ENCODE peak calls at places on chromosomes 12 and 14, in six cellular contexts. O is left ventricle myocardium superior, V is T-helper 9 cell, J is endothelial cell of umbilical vein, B is tibial artery, F is GOT3. M is an unnamed sample.

GRCh38 chr12:104859144-104859543 is 98.9 kb downstream of the SLC41A2 start:
- DNase-seq in O (no peak), V (no peak), J (no peak), F (no peak), B (no peak), M (no peak)

GRCh38 chr14:60161176-60162107 is 3.8 kb downstream of the DHRS7 start:
- DNase-seq in B (no peak), V (no peak), J (no peak), O (no peak), F (no peak), M (peak)

GRCh38 chr12:26292596-26292995 is 97.2 kb downstream of the SSPN start:
- DNase-seq in B (no peak), F (no peak), J (no peak), O (no peak), V (no peak), M (no peak)

GRCh38 chr12:104352106-104352713 is 48.7 kb downstream of the EID3 start:
- DNase-seq in V (no peak), J (no peak), O (no peak), F (no peak), B (no peak), M (no peak)

GRCh38 chr12:11830298-11830937 is 180.9 kb downstream of the ETV6 start:
- DNase-seq in F (no peak), V (no peak), O (no peak), J (no peak), B (no peak), M (no peak)

GRCh38 chr12:113274848-113275247 is 53.6 kb downstream of the TPCN1 start:
- DNase-seq in J (no peak), B (no peak), O (peak), V (no peak), F (no peak), M (no peak)

GRCh38 chr14:41285193-41285748 is 321.4 kb upstream of the LRFN5 start:
- DNase-seq in J (no peak), O (no peak), B (no peak), F (no peak), V (no peak), M (no peak)

GRCh38 chr12:95623554-95624170 is 72.4 kb upstream of the USP44 start:
- DNase-seq in V (peak), B (peak), F (no peak), J (peak), O (peak), M (peak)

GRCh38 chr14:103292426-103293374 is 41.3 kb upstream of the EIF5 start:
- DNase-seq in F (peak), O (peak), V (peak), J (peak), B (peak), M (peak)

GRCh38 chr12:91100901-91101300 is 10.4 kb downstream of the LUM start:
- DNase-seq in O (no peak), B (no peak), J (no peak), V (no peak), F (no peak), M (no peak)

GRCh38 chr14:74257078-74257987 is 18.1 kb downstream of the VSX2 start:
- DNase-seq in B (no peak), F (no peak), V (peak), J (peak), O (peak), M (peak)

GRCh38 chr12:179131-179884 is 34.6 kb downstream of the SLC6A12 start:
- DNase-seq in J (peak), V (no peak), B (no peak), O (peak), F (no peak), M (no peak)

GRCh38 chr14:49907186-49907585 is 14.3 kb downstream of the ARF6 start:
- DNase-seq in V (no peak), B (no peak), F (no peak), O (no peak), J (peak), M (no peak)

GRCh38 chr12:130764073-130764472 is 48.0 kb upstream of the RIMBP2 start:
- DNase-seq in B (no peak), V (no peak), J (peak), F (no peak), O (no peak), M (no peak)